ENCODE peak calls at places on chromosome 16, in five cellular contexts. A is stimulated activated CD4-positive, alpha-beta T cell treated with anti-CD3 and anti-CD28 coated beads, Interleukin-1b, Interleukin-23, amount 100 ng/mL, for 24 hours; R is activated CD4-positive, alpha-beta T cell treated with anti-CD3 and anti-CD28 coated beads, Interleukin-2, amount 10 ng/mL, durations not matched to agents 7 days and 5 days; O is NCI-H460; K is cerebellar nuclear complex. I is an unnamed sample.

GRCh38 chr16:21150375-21151001 is at the start of gene DNAH3:
- DNase-seq in A (no peak), R (no peak), K (no peak), O (no peak), I (no peak)

GRCh38 chr16:79451196-79451816 is 149.2 kb downstream of the MAF start:
- DNase-seq in K (no peak), R (peak), A (no peak), O (no peak), I (peak)

GRCh38 chr16:10039220-10040096 is 142.8 kb downstream of the GRIN2A start:
- DNase-seq in K (peak), O (no peak), A (no peak), R (no peak), I (no peak)

GRCh38 chr16:89700649-89701424 is 668 bp downstream of the SPATA2L start:
- DNase-seq in K (no peak), R (peak), A (no peak), O (peak), I (no peak)

GRCh38 chr16:69514366-69514765 is 51.4 kb upstream of the NFAT5 start:
- DNase-seq in A (no peak), O (no peak), K (no peak), R (no peak), I (no peak)

GRCh38 chr16:75584108-75584507 is 17.9 kb downstream of the GABARAPL2 start:
- DNase-seq in K (no peak), O (no peak), A (no peak), R (no peak), I (no peak)

GRCh38 chr16:26688105-26688504 is 378.6 kb upstream of the C16orf82 start:
- DNase-seq in A (no peak), O (no peak), K (no peak), R (no peak), I (no peak)

GRCh38 chr16:73356401-73357079 is 308.6 kb upstream of the ZFHX3 start:
- DNase-seq in R (no peak), A (no peak), O (no peak), K (no peak), I (no peak)

GRCh38 chr16:16037521-16037920 is 88.1 kb downstream of the ABCC1 start:
- DNase-seq in O (no peak), K (no peak), R (no peak), A (no peak), I (no peak)

GRCh38 chr16:89921699-89922476 is 1.3 kb upstream of the TUBB3 start:
- DNase-seq in A (no peak), K (no peak), O (peak), R (no peak), I (no peak)

GRCh38 chr16:15907863-15908478 is 19.6 kb upstream of the CEP20 start:
- DNase-seq in K (no peak), A (peak), R (peak), O (peak), I (no peak)

GRCh38 chr16:22318690-22319358 is 21.6 kb downstream of the POLR3E start:
- DNase-seq in A (peak), K (no peak), R (peak), O (peak), I (no peak)

GRCh38 chr16:67565470-67566100 is 3.3 kb downstream of the CTCF start:
- DNase-seq in A (no peak), R (no peak), K (no peak), O (no peak), I (no peak)

GRCh38 chr16:273547-274421 is 2.0 kb downstream of the RGS11 start:
- DNase-seq in O (no peak), K (no peak), R (no peak), A (no peak), I (no peak)

I was measured in SK-N-MC.